ENCODE peak calls at places on chromosomes 5 and 9, in seven cellular contexts. L, X, F, Y, M, J and S are unnamed samples.

GRCh38 chr9:125409637-125410521 is 148.3 kb downstream of the GAPVD1 start:
- DNase-seq in F (no peak), J (no peak), L (peak; percentile 38), X (peak; percentile 89), Y (no peak), M (no peak), S (peak; percentile 73)

GRCh38 chr9:75185585-75186170 is 97.4 kb downstream of the OSTF1 start:
- DNase-seq in J (peak; percentile 26), L (peak; percentile 57), X (peak; percentile 74), M (peak; percentile 56), Y (peak; percentile 41), F (peak; percentile 51), S (peak; percentile 72)

GRCh38 chr5:90558344-90559192 is at the start of gene ADGRV1:
- DNase-seq in J (no peak), Y (peak; percentile 12), X (peak; percentile 16), L (no peak), F (peak; percentile 77), M (peak; percentile 55), S (peak; percentile 95)

GRCh38 chr5:8413975-8414374 is 545.0 kb downstream of the MTRR start:
- DNase-seq in J (no peak), F (no peak), M (no peak), Y (no peak), L (no peak), X (no peak), S (no peak)

GRCh38 chr5:143002459-143003327 is 232.5 kb downstream of the ARHGAP26 start:
- DNase-seq in Y (peak; percentile 97), F (peak; percentile 36), J (peak; percentile 48), X (peak; percentile 87), L (peak; percentile 67), M (peak; percentile 98), S (peak; percentile 61)

GRCh38 chr9:37377688-37378612 is 44.5 kb upstream of the GRHPR start:
- DNase-seq in L (no peak), M (no peak), Y (no peak), X (peak; percentile 60), F (no peak), J (no peak), S (no peak)

GRCh38 chr5:59759600-59760357 is 133.7 kb downstream of the PDE4D start:
- DNase-seq in M (no peak), Y (peak; percentile 77), L (no peak), J (no peak), X (no peak), F (no peak), S (no peak)

GRCh38 chr9:133111461-133112360 is 9.3 kb downstream of the RALGDS start:
- DNase-seq in L (peak; percentile 59), J (no peak), Y (no peak), F (no peak), M (no peak), X (no peak), S (no peak)

GRCh38 chr9:70924380-70924779 is 197.0 kb downstream of the TRPM3 start:
- DNase-seq in M (peak; percentile 84), J (no peak), X (no peak), Y (peak; percentile 86), F (no peak), L (no peak), S (no peak)

GRCh38 chr9:88076286-88077070 is 61.8 kb downstream of the SPATA31C2 start:
- DNase-seq in J (no peak), F (peak; percentile 96), Y (peak; percentile 10), M (peak; percentile 91), X (no peak), L (peak; percentile 73), S (peak; percentile 85)

GRCh38 chr5:142168365-142168764 is 59.8 kb downstream of the NDFIP1 start:
- DNase-seq in L (no peak), F (no peak), M (no peak), X (no peak), Y (no peak), J (no peak), S (no peak)

GRCh38 chr9:98087420-98088354 is 31.2 kb downstream of the NANS start:
- DNase-seq in F (peak; percentile 59), L (peak; percentile 77), J (peak; percentile 18), Y (peak; percentile 76), M (peak; percentile 81), X (no peak), S (no peak)

GRCh38 chr5:172059661-172060100 is 53.2 kb upstream of the FBXW11 start:
- DNase-seq in Y (peak; percentile 35), X (peak; percentile 59), F (no peak), M (peak; percentile 36), L (no peak), J (no peak), S (peak; percentile 59)

GRCh38 chr5:1110930-1111726 is 735 bp downstream of the SLC12A7 start:
- DNase-seq in Y (peak; percentile 15), X (no peak), L (peak; percentile 73), M (peak; percentile 21), J (no peak), F (no peak), S (no peak)

DNA sequence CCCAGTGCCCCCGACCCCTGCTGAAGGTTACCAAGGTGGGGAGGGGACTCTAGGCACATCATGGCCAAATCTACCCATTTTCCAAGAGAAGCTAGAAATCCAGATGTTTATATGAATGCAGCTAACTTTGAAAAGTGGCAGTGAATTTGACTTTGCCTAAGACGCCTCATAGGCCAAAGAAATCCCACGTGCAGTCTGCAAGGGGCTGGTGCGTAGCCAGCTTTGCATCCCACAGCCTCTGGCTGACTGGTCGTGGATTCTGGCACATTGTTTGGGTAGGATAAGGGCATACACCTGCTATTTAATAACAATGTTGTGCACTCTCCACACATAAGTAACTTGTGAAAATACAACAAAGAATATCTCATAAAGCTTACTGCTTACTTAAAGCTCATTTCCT is 3.5 kb upstream of the GADD45G start:
- DNase-seq in F (no peak), M (no peak), L (no peak), J (no peak), X (no peak), Y (no peak), S (no peak)
- H3K27me3 ChIP-seq in F (no peaks in the 10 kb centered on the region), M (peaks cover 10% of the 10 kb centered on the region), L (no peaks in the 10 kb centered on the region), J (peaks cover 7% of the 10 kb centered on the region), X (no peaks in the 10 kb centered on the region), Y (peaks cover 7% of the 10 kb centered on the region), S (no peaks in the 10 kb centered on the region)

GRCh38 chr5:169945831-169946261 is 34.4 kb downstream of the INSYN2B start:
- DNase-seq in Y (peak; percentile 61), L (peak; percentile 53), X (no peak), F (peak; percentile 26), J (no peak), M (peak; percentile 99), S (no peak)
- H3K27ac ChIP-seq in Y (peak overlapping the region; percentile 48), L (no peak overlapping the region), X (peak overlapping the region; percentile 71), F (peak overlapping the region; percentile 14), J (no peak overlapping the region), M (peak overlapping the region; percentile 50), S (no peak overlapping the region)

DNA sequence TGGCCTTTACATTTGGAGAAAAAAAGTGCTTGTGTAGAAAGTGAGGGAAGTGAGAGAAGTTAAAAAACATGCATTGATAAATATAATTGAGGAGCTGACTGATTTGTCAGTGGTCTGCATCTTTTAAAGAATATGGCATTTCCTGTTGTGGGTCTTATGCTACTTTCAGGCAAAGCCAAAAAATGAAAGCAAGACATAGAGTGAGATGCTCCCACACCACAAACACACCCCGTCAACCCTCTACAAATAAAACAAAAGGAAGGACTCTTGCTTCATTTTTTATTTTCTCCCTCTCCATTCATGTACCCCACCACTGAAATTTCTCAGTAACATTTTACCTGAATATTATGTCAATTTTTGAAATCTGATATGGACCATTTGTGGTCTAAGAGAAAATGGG is 22.1 kb upstream of the PLCXD3 start:
- DNase-seq in J (no peak), Y (no peak), X (no peak), M (no peak), L (no peak), F (no peak), S (no peak)
- H3K27me3 ChIP-seq in J (no peaks in the 10 kb centered on the region), Y (no peaks in the 10 kb centered on the region), X (no peaks in the 10 kb centered on the region), M (no peaks in the 10 kb centered on the region), L (no peaks in the 10 kb centered on the region), F (no peaks in the 10 kb centered on the region), S (no peaks in the 10 kb centered on the region)

GRCh38 chr5:109704255-109704952 is 14.7 kb downstream of the MAN2A1 start:
- DNase-seq in F (no peak), M (no peak), L (no peak), J (no peak), X (no peak), Y (no peak), S (no peak)
- H3K27ac ChIP-seq in F (no peak overlapping the region), M (no peak overlapping the region), L (peak overlapping the region; percentile 81), J (no peak overlapping the region), X (no peak overlapping the region), Y (no peak overlapping the region), S (no peak overlapping the region)

GRCh38 chr5:132815454-132815853 is 2.4 kb downstream of the SOWAHA start:
- DNase-seq in J (no peak), L (no peak), X (no peak), Y (no peak), F (no peak), M (no peak), S (no peak)

GRCh38 chr5:132812123-132812948 is 766 bp upstream of the SOWAHA start:
- DNase-seq in J (no peak), Y (no peak), X (no peak), F (peak; percentile 15), L (no peak), M (no peak), S (no peak)

GRCh38 chr5:132814441-132815294 is 1.6 kb downstream of the SOWAHA start:
- DNase-seq in F (peak; percentile 24), Y (no peak), X (no peak), M (no peak), L (no peak), J (no peak), S (no peak)

GRCh38 chr5:132812949-132813598 is at the start of gene SOWAHA:
- DNase-seq in L (no peak), F (peak; percentile 59), X (no peak), Y (no peak), M (no peak), J (no peak), S (peak; percentile 37)

GRCh38 chr5:132813599-132814440 is 718 bp downstream of the SOWAHA start:
- DNase-seq in F (peak; percentile 65), L (peak; percentile 61), J (peak; percentile 21), X (no peak), M (no peak), Y (peak; percentile 21), S (no peak)
- H3K27me3 ChIP-seq in F (peaks cover 5% of the 10 kb centered on the region), L (no peaks in the 10 kb centered on the region), J (peaks cover 22% of the 10 kb centered on the region), X (no peaks in the 10 kb centered on the region), M (peaks cover 89% of the 10 kb centered on the region), Y (peaks cover 19% of the 10 kb centered on the region), S (peaks cover 4% of the 10 kb centered on the region)

GRCh38 chr9:104868687-104869404 is 59.1 kb downstream of the ABCA1 start:
- DNase-seq in L (peak; percentile 88), X (peak; percentile 94), M (peak; percentile 95), Y (peak; percentile 86), J (no peak), F (peak; percentile 38), S (peak; percentile 44)

GRCh38 chr9:104868303-104868686 is 59.7 kb downstream of the ABCA1 start:
- DNase-seq in X (peak; percentile 62), F (no peak), Y (no peak), M (no peak), L (no peak), J (no peak), S (no peak)

GRCh38 chr9:104863180-104863883 is 64.6 kb downstream of the ABCA1 start:
- DNase-seq in L (no peak), J (peak; percentile 13), X (peak; percentile 93), M (peak; percentile 88), F (peak; percentile 38), Y (peak; percentile 78), S (peak; percentile 37)

GRCh38 chr9:104864675-104865104 is 63.3 kb downstream of the ABCA1 start:
- DNase-seq in J (no peak), X (no peak), M (peak; percentile 83), L (no peak), Y (no peak), F (no peak), S (no peak)

GRCh38 chr9:104866186-104866585 is 61.8 kb downstream of the ABCA1 start:
- DNase-seq in L (no peak), Y (no peak), J (no peak), M (peak; percentile 43), X (no peak), F (no peak), S (no peak)
- H3K27ac ChIP-seq in L (no peak overlapping the region), Y (no peak overlapping the region), J (no peak overlapping the region), M (no peak overlapping the region), X (no peak overlapping the region), F (no peak overlapping the region), S (no peak overlapping the region)